ENCODE peak calls at places on chromosomes 16 and 17, in ten cellular contexts. T is transverse colon, S is GM23338, M is breast epithelium, K is stomach, Y is suprapubic skin, G is Panc1, U is HL-60, H is HCT116, C is spleen. Z is an unnamed sample.

GRCh38 chr17:83069571-83069906 is 9.9 kb upstream of the METRNL start:
- DNase-seq in T (no peak), S (no peak), M (no peak), K (no peak), Y (no peak), G (no peak), U (no peak), H (no peak), C (no peak), Z (no peak)

GRCh38 chr17:4849011-4849536 is 15.9 kb downstream of the MINK1 start:
- DNase-seq in T (no peak), S (peak; percentile 65), M (no peak), K (no peak), Y (no peak), G (no peak), U (no peak), H (peak; percentile 12), C (no peak), Z (no peak)

GRCh38 chr17:61406871-61407210 is 7.2 kb downstream of the TBX2 start:
- DNase-seq in T (no peak), S (no peak), M (peak; percentile 12), K (no peak), Y (no peak), G (no peak), U (no peak), H (no peak), C (peak; percentile 56), Z (no peak)

GRCh38 chr16:56260378-56260987 is 69.2 kb downstream of the GNAO1 start:
- DNase-seq in T (no peak), S (peak; percentile 16), M (no peak), K (no peak), Y (no peak), G (no peak), U (no peak), H (no peak), C (no peak), Z (no peak)

GRCh38 chr17:30290696-30291570 is 811 bp downstream of the BLMH start:
- DNase-seq in T (peak; percentile 58), S (peak; percentile 70), M (no peak), K (peak; percentile 50), Y (peak; percentile 68), G (no peak), U (peak; percentile 42), H (no peak), C (peak; percentile 81), Z (no peak)

GRCh38 chr17:62444063-62444462 is 20.4 kb downstream of the METTL2A start:
- DNase-seq in T (no peak), S (no peak), M (no peak), K (no peak), Y (no peak), G (no peak), U (no peak), H (no peak), C (no peak), Z (no peak)

GRCh38 chr17:55496094-55496881 is 15.0 kb downstream of the SMIM36 start:
- DNase-seq in T (peak; percentile 21), S (no peak), M (no peak), K (no peak), Y (no peak), G (no peak), U (peak; percentile 65), H (no peak), C (no peak), Z (no peak)

GRCh38 chr17:78563189-78564145 is 13.7 kb downstream of the DNAH17 start:
- DNase-seq in T (no peak), S (no peak), M (no peak), K (peak; percentile 71), Y (peak; percentile 75), G (no peak), U (no peak), H (no peak), C (no peak), Z (no peak)

GRCh38 chr17:17303010-17303846 is at the start of gene NT5M:
- DNase-seq in T (peak; percentile 80), S (peak; percentile 90), M (no peak), K (peak; percentile 79), Y (peak; percentile 75), G (no peak), U (peak; percentile 67), H (no peak), C (peak; percentile 95), Z (no peak)

GRCh38 chr17:17303847-17304490 is 796 bp downstream of the NT5M start:
- DNase-seq in T (no peak), S (no peak), M (no peak), K (no peak), Y (no peak), G (no peak), U (no peak), H (no peak), C (no peak), Z (no peak)

GRCh38 chr17:17304521-17304985 is 1.4 kb downstream of the NT5M start:
- DNase-seq in T (no peak), S (no peak), M (no peak), K (no peak), Y (no peak), G (no peak), U (peak; percentile 47), H (no peak), C (no peak), Z (no peak)

GRCh38 chr17:17306181-17306580 is 3.0 kb downstream of the NT5M start:
- DNase-seq in T (no peak), S (no peak), M (no peak), K (no peak), Y (no peak), G (no peak), U (no peak), H (no peak), C (no peak), Z (no peak)

GRCh38 chr17:17305282-17305801 is 2.2 kb downstream of the NT5M start:
- DNase-seq in T (peak; percentile 57), S (no peak), M (no peak), K (no peak), Y (no peak), G (no peak), U (peak; percentile 84), H (no peak), C (peak; percentile 88), Z (no peak)
- TF ChIP-seq POLR2AphosphoS5 in T (no peak), S (no peak), M (no peak), K (no peak), Y (no peak), G (no peak), U (peak; percentile 42), H (no peak), C (peak; percentile 64), Z (no peak)

GRCh38 chr17:28549274-28550132 is 2.9 kb downstream of the UNC119 start:
- DNase-seq in T (no peak), S (no peak), M (no peak), K (no peak), Y (no peak), G (no peak), U (peak; percentile 62), H (no peak), C (peak; percentile 83), Z (no peak)

GRCh38 chr17:28547096-28547622 is 5.3 kb downstream of the UNC119 start:
- DNase-seq in T (no peak), S (no peak), M (no peak), K (no peak), Y (no peak), G (no peak), U (no peak), H (no peak), C (peak; percentile 81), Z (no peak)

GRCh38 chr17:28550858-28551257 is 1.6 kb downstream of the UNC119 start:
- DNase-seq in T (no peak), S (no peak), M (no peak), K (no peak), Y (no peak), G (no peak), U (no peak), H (no peak), C (peak; percentile 54), Z (no peak)

GRCh38 chr17:28547623-28548416 is 4.6 kb downstream of the UNC119 start:
- DNase-seq in T (peak; percentile 87), S (peak; percentile 94), M (peak; percentile 80), K (peak; percentile 83), Y (no peak), G (peak; percentile 60), U (peak; percentile 91), H (peak; percentile 68), C (peak; percentile 92), Z (no peak)

DNA sequence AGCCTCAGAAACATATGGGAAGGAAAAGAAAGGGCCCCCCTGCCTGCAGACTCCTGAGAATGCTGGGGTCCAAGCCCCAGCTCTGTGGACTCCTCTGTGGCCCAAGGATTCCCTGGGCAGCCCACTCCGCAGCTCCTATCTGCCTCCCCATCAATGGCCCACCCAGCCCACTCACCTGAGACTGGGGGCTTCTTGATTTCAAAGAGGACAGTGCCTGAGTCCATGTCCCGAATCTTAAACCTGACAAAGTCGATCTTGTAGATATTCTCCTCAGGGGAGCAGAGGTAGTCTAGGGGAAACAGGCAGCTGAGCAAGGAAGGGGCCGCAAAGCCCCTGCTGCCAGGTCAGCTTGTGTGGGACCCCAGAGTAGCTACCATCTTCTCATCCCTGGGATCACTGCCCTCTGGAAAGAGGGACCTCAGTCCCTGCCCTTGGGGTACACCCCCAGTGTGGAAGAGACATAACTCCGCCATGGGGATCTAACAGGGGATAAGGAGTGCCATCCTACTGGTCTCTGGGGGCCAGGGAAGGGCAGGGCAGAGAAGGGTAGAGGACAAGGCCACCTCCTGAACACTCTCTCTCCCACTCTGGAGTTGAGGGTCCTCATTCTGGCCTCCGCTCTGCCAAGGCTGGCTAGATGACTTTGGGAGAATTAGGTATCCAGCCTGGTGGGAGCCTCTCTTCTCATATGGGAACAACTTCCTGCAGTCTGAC is 3.9 kb downstream of the UNC119 start:
- DNase-seq in T (no peak), S (no peak), M (no peak), K (no peak), Y (no peak), G (no peak), U (no peak), H (no peak), C (peak; percentile 52), Z (no peak)
- TF ChIP-seq CTCF in T (no peak), S (no peak), M (no peak), K (no peak), Y (no peak), G (peak; percentile 75), U (no peak), H (no peak), C (peak; percentile 24), Z (no peak)

GRCh38 chr16:75246504-75247205 is 4.8 kb downstream of the BCAR1 start:
- DNase-seq in T (no peak), S (no peak), M (no peak), K (no peak), Y (no peak), G (no peak), U (no peak), H (no peak), C (no peak), Z (no peak)

GRCh38 chr16:75247249-75247648 is 4.2 kb downstream of the BCAR1 start:
- DNase-seq in T (no peak), S (no peak), M (no peak), K (no peak), Y (no peak), G (no peak), U (no peak), H (no peak), C (no peak), Z (no peak)

GRCh38 chr16:75249441-75249840 is 2.0 kb downstream of the BCAR1 start:
- DNase-seq in T (no peak), S (no peak), M (no peak), K (no peak), Y (no peak), G (no peak), U (no peak), H (no peak), C (no peak), Z (no peak)

GRCh38 chr16:75248536-75249380 is 2.7 kb downstream of the BCAR1 start:
- DNase-seq in T (no peak), S (no peak), M (no peak), K (no peak), Y (no peak), G (no peak), U (no peak), H (no peak), C (no peak), Z (no peak)

GRCh38 chr16:75248142-75248535 is 3.3 kb downstream of the BCAR1 start:
- DNase-seq in T (peak; percentile 52), S (no peak), M (no peak), K (peak; percentile 68), Y (no peak), G (no peak), U (no peak), H (no peak), C (no peak), Z (no peak)
- H3K27ac ChIP-seq in T (peak overlapping the region; percentile 95), S (peak overlapping the region; percentile 93), M (peak overlapping the region; percentile 95), K (peak overlapping the region; percentile 98), Y (peak overlapping the region; percentile 90), G (peak overlapping the region; percentile 95), U (no peak overlapping the region), H (peak overlapping the region; percentile 97), C (peak overlapping the region; percentile 19), Z (peak overlapping the region; percentile 88)

GRCh38 chr17:42894283-42895184 is 6.1 kb upstream of the G6PC1 start:
- DNase-seq in T (peak; percentile 71), S (no peak), M (no peak), K (peak; percentile 71), Y (no peak), G (no peak), U (no peak), H (no peak), C (no peak), Z (no peak)
- TF ChIP-seq POLR2AphosphoS5 in T (peak; percentile 35), S (no peak), M (no peak), K (peak; percentile 38), Y (no peak), G (no peak), U (no peak), H (no peak), C (no peak), Z (no peak)

Z was measured in esophagus muscularis mucosa.